ENCODE peak calls at places on chromosome 21, in six cellular contexts. M is naive thymus-derived CD4-positive, alpha-beta T cell; R is lower lobe of right lung; B is HCT116; H is WERI-Rb-1; U is fibroblast of lung. S is an unnamed sample.

GRCh38 chr21:38310619-38311018 is 53.8 kb downstream of the KCNJ15 start:
- DNase-seq in M (no peak), R (no peak), B (no peak), H (no peak), U (peak), S (no peak)

GRCh38 chr21:34818663-34819158 is 149.9 kb downstream of the CLIC6 start:
- DNase-seq in M (no peak), R (no peak), B (no peak), H (no peak), U (no peak), S (no peak)

GRCh38 chr21:40129809-40130208 is 262.6 kb downstream of the PCP4 start:
- DNase-seq in M (no peak), R (no peak), B (no peak), H (no peak), U (no peak), S (no peak)

GRCh38 chr21:36576441-36576840 is 96.5 kb upstream of the CLDN14 start:
- DNase-seq in M (no peak), R (no peak), B (no peak), H (no peak), U (no peak), S (no peak)

GRCh38 chr21:35100351-35100771 is 51.3 kb upstream of the RUNX1 start:
- DNase-seq in M (no peak), R (no peak), B (no peak), H (no peak), U (peak), S (no peak)

GRCh38 chr21:41778974-41779600 is 12.2 kb upstream of the RIPK4 start:
- DNase-seq in M (no peak), R (no peak), B (no peak), H (peak), U (no peak), S (no peak)

GRCh38 chr21:14843991-14844390 is 220.8 kb downstream of the NRIP1 start:
- DNase-seq in M (no peak), R (no peak), B (no peak), H (no peak), U (peak), S (no peak)

GRCh38 chr21:22020221-22020620 is 1022.0 kb downstream of the NCAM2 start:
- DNase-seq in M (no peak), R (no peak), B (no peak), H (peak), U (no peak), S (no peak)

GRCh38 chr21:15282666-15283065 is 217.9 kb upstream of the NRIP1 start:
- DNase-seq in M (no peak), R (no peak), B (no peak), H (no peak), U (peak), S (no peak)

GRCh38 chr21:26844258-26845065 is 747 bp downstream of the ADAMTS1 start:
- DNase-seq in M (no peak), R (peak), B (no peak), H (no peak), U (peak), S (no peak)

GRCh38 chr21:41442496-41443186 is 16.6 kb downstream of the MX1 start:
- DNase-seq in M (no peak), R (no peak), B (no peak), H (no peak), U (peak), S (no peak)

GRCh38 chr21:14646893-14647292 is 100.8 kb upstream of the SAMSN1 start:
- DNase-seq in M (no peak), R (no peak), B (no peak), H (no peak), U (no peak), S (no peak)

GRCh38 chr21:35252831-35253230 is 203.7 kb upstream of the RUNX1 start:
- DNase-seq in M (no peak), R (no peak), B (no peak), H (no peak), U (peak), S (no peak)

GRCh38 chr21:42419845-42420244 is 16.1 kb downstream of the UBASH3A start:
- DNase-seq in M (no peak), R (no peak), B (no peak), H (no peak), U (no peak), S (no peak)

GRCh38 chr21:42401164-42401563 is 2.5 kb upstream of the UBASH3A start:
- DNase-seq in M (no peak), R (no peak), B (no peak), H (no peak), U (peak), S (no peak)

GRCh38 chr21:28104346-28104745 is 888.3 kb downstream of the LTN1 start:
- DNase-seq in M (no peak), R (no peak), B (no peak), H (no peak), U (no peak), S (no peak)

GRCh38 chr21:26949830-26950229 is 17.1 kb downstream of the ADAMTS5 start:
- DNase-seq in M (no peak), R (no peak), B (no peak), H (no peak), U (no peak), S (peak)

GRCh38 chr21:36156815-36157670 is at the start of gene DOP1B:
- DNase-seq in M (no peak), R (no peak), B (no peak), H (peak), U (no peak), S (no peak)

GRCh38 chr21:40587786-40588353 is 259.1 kb downstream of the DSCAM start:
- DNase-seq in M (no peak), R (no peak), B (no peak), H (peak), U (peak), S (no peak)

GRCh38 chr21:37384416-37384815 is 17.8 kb downstream of the DYRK1A start:
- DNase-seq in M (no peak), R (no peak), B (no peak), H (no peak), U (no peak), S (no peak)

GRCh38 chr21:27225142-27225541 is 258.3 kb upstream of the ADAMTS5 start:
- DNase-seq in M (no peak), R (no peak), B (no peak), H (no peak), U (peak), S (no peak)

GRCh38 chr21:35711661-35712060 is 348.7 kb downstream of the SETD4 start:
- DNase-seq in M (no peak), R (no peak), B (no peak), H (no peak), U (no peak), S (peak)

GRCh38 chr21:36491191-36491916 is 11.4 kb upstream of the CLDN14 start:
- DNase-seq in M (no peak), R (no peak), B (no peak), H (no peak), U (peak), S (no peak)

GRCh38 chr21:42063578-42064521 is 7.3 kb upstream of the UMODL1 start:
- DNase-seq in M (peak), R (peak), B (no peak), H (peak), U (peak), S (peak)

GRCh38 chr21:35614412-35614901 is 445.9 kb downstream of the SETD4 start:
- DNase-seq in M (no peak), R (no peak), B (peak), H (no peak), U (peak), S (no peak)

GRCh38 chr21:35234725-35235124 is 185.6 kb upstream of the RUNX1 start:
- DNase-seq in M (no peak), R (no peak), B (no peak), H (no peak), U (peak), S (peak)

GRCh38 chr21:27423906-27424595 is 457.2 kb upstream of the ADAMTS5 start:
- DNase-seq in M (no peak), R (no peak), B (no peak), H (no peak), U (peak), S (no peak)

GRCh38 chr21:34989337-34990151 is 59.6 kb downstream of the RUNX1 start:
- DNase-seq in M (no peak), R (no peak), B (no peak), H (no peak), U (peak), S (no peak)

GRCh38 chr21:36744560-36745231 is 45.8 kb downstream of the SIM2 start:
- DNase-seq in M (no peak), R (no peak), B (no peak), H (no peak), U (peak), S (no peak)

GRCh38 chr21:38807481-38807880 is 1.8 kb downstream of the ETS2 start:
- DNase-seq in M (no peak), R (no peak), B (no peak), H (no peak), U (no peak), S (no peak)

GRCh38 chr21:24852610-24853195 is 754.6 kb downstream of the MRPL39 start:
- DNase-seq in M (no peak), R (no peak), B (no peak), H (no peak), U (no peak), S (no peak)

GRCh38 chr21:24861471-24861870 is 745.8 kb downstream of the MRPL39 start:
- DNase-seq in M (no peak), R (no peak), B (no peak), H (no peak), U (no peak), S (no peak)

DNA sequence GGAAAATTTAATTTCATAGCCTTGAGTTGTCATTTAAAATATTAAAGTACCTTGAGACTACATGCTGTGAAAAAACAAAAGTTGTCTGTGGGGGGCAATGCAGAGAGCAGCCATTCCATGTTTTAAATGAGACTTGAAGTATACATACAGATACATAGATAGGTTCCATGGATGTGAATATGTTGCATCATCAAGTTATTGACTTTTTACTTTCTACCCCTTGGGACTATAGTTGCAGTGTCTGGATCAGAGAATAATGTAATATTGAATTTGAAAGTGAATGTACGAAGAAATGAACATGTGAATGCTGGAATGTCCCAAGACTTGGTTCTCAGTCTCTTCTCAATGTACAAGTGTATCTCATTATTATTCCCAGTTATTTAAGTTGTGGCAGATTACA is 751.0 kb downstream of the MRPL39 start:
- DNase-seq in M (no peak), R (no peak), B (no peak), H (no peak), U (no peak), S (no peak)
- H3K4me3 ChIP-seq in M (no peak), R (no peak), B (no peak), H (no peak), U (no peak), S (no peak)

GRCh38 chr21:18759751-18760161 is 356.2 kb upstream of the TMPRSS15 start:
- DNase-seq in M (no peak), R (no peak), B (no peak), H (no peak), U (no peak), S (no peak)

GRCh38 chr21:18764720-18765119 is 361.1 kb upstream of the TMPRSS15 start:
- DNase-seq in M (no peak), R (no peak), B (no peak), H (no peak), U (no peak), S (no peak)

GRCh38 chr21:18759267-18759666 is 355.7 kb upstream of the TMPRSS15 start:
- DNase-seq in M (no peak), R (no peak), B (no peak), H (no peak), U (no peak), S (no peak)

GRCh38 chr21:18760247-18760646 is 356.7 kb upstream of the TMPRSS15 start:
- DNase-seq in M (no peak), R (no peak), B (no peak), H (no peak), U (no peak), S (no peak)
- H3K4me3 ChIP-seq in M (no peak), R (no peak), B (no peak), H (no peak), U (no peak), S (no peak)

GRCh38 chr21:45876381-45877159 is 105.0 kb upstream of the COL6A1 start:
- DNase-seq in M (no peak), R (peak), B (no peak), H (no peak), U (no peak), S (no peak)
- H3K4me3 ChIP-seq in M (no peak), R (no peak), B (no peak), H (no peak), U (no peak), S (no peak)

GRCh38 chr21:17455028-17455353 is 57.9 kb upstream of the CXADR start:
- DNase-seq in M (no peak), R (no peak), B (no peak), H (no peak), U (no peak), S (no peak)
- H3K4me3 ChIP-seq in M (no peak), R (no peak), B (peak), H (peak), U (no peak), S (no peak)

GRCh38 chr21:16422702-16423101 is 692.9 kb downstream of the USP25 start:
- DNase-seq in M (no peak), R (no peak), B (no peak), H (no peak), U (peak), S (no peak)

GRCh38 chr21:16418663-16419062 is 688.9 kb downstream of the USP25 start:
- DNase-seq in M (no peak), R (no peak), B (no peak), H (no peak), U (peak), S (no peak)

GRCh38 chr21:16419188-16419874 is 689.5 kb downstream of the USP25 start:
- DNase-seq in M (no peak), R (peak), B (no peak), H (no peak), U (peak), S (no peak)

GRCh38 chr21:16418211-16418610 is 688.4 kb downstream of the USP25 start:
- DNase-seq in M (no peak), R (no peak), B (no peak), H (no peak), U (peak), S (no peak)

DNA sequence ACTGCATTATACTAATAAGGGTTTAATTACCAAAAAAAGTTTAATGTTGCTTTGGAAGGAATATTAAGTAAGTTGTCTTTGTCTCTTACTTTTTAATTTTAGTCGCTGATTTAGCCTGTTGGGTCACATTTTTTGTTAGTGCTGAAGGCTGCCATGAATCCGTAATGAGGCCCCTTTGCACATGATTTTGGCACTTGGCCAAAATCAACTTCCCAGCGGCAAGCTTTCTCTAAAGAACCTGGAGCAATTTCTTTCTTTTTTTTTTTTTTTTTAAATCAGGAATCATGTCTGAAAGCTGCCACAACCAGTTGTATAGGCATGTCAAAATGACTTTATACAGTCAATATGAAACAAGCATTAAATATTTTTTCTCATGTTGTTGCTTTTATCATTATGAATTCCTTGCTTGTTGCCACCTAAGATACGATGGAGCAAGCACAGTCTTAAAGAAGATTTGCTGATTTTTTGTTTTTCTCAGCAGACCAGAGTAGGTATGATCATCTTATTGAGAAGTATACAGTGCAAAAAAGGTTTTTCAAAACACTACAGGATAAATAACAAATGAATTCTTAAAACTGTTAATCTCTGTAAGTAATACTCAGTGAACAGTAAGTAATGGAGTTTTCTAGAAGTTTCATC is 690.4 kb downstream of the USP25 start:
- DNase-seq in M (no peak), R (no peak), B (no peak), H (no peak), U (peak), S (no peak)
- H3K4me3 ChIP-seq in M (no peak), R (peak), B (no peak), H (no peak), U (peak), S (no peak)

DNA sequence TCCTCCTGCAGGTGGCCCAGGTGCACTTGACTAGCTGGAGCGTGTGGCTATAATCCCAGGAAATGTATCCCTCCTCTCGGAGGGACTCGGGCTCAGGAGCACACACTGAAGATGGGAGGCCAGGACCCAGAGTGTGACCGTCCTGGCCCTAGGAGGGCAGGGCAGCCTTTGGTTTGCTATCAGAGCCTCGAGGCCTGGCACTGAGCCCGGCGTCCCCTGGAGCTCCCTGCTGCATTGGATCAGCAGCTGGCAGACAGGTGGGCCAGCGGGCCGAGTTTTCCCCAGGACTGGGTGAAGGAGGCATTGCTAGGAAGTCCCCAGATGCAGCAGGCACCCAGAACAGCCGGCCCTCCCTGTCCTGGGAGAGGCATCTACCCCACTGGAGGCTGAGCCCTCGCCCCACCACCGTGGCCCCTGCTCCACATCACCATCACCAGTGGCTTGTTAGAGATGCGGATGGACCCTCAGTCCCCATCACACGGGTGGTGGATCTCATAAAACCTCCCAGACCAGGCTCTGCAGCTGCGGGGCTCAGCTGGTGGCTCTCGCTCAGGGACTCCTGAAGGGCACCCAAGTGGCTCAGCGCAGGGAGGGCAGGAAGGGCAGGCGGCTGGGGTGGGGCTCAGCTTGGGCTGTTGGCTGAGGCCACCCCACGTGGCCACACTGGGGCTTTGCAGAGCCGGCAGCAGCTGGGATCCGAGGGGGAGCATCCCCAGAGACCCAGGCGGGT is 32.7 kb upstream of the POFUT2 start:
- DNase-seq in M (no peak), R (peak), B (no peak), H (peak), U (no peak), S (no peak)
- H3K4me3 ChIP-seq in M (no peak), R (no peak), B (no peak), H (no peak), U (no peak), S (no peak)

DNA sequence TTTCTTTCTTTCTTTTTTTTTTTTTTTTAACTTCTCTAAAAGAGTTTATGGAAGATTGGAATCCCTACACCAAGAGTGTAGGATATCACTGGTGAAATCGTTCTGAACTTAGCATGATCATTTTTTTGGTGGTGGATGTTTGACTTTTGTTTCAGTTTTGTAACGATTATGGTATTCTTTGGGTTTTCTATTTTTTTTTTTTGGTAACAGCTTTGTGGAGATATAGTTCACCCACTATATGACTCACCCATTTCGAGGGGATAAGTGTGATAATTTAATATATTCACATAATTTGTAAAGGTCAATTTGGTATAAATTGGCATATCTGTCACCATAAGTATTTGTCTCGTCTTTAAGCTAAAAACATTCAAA is 29.2 kb downstream of the AGPAT3 start:
- DNase-seq in M (no peak), R (no peak), B (no peak), H (no peak), U (no peak), S (no peak)
- H3K4me3 ChIP-seq in M (peak), R (peak), B (no peak), H (no peak), U (no peak), S (no peak)

GRCh38 chr21:32120231-32120630 is 158.6 kb downstream of the MIS18A start:
- DNase-seq in M (no peak), R (no peak), B (no peak), H (no peak), U (no peak), S (no peak)
- H3K4me3 ChIP-seq in M (no peak), R (no peak), B (no peak), H (no peak), U (no peak), S (no peak)

GRCh38 chr21:29193907-29194306 is 63.5 kb downstream of the MAP3K7CL start:
- DNase-seq in M (no peak), R (no peak), B (no peak), H (no peak), U (no peak), S (no peak)

GRCh38 chr21:29196664-29197052 is 66.2 kb downstream of the MAP3K7CL start:
- DNase-seq in M (no peak), R (no peak), B (no peak), H (no peak), U (no peak), S (no peak)

GRCh38 chr21:29194847-29195246 is 64.4 kb downstream of the MAP3K7CL start:
- DNase-seq in M (no peak), R (no peak), B (no peak), H (no peak), U (peak), S (no peak)

GRCh38 chr21:29194342-29194741 is 63.9 kb downstream of the MAP3K7CL start:
- DNase-seq in M (no peak), R (no peak), B (no peak), H (no peak), U (no peak), S (no peak)

DNA sequence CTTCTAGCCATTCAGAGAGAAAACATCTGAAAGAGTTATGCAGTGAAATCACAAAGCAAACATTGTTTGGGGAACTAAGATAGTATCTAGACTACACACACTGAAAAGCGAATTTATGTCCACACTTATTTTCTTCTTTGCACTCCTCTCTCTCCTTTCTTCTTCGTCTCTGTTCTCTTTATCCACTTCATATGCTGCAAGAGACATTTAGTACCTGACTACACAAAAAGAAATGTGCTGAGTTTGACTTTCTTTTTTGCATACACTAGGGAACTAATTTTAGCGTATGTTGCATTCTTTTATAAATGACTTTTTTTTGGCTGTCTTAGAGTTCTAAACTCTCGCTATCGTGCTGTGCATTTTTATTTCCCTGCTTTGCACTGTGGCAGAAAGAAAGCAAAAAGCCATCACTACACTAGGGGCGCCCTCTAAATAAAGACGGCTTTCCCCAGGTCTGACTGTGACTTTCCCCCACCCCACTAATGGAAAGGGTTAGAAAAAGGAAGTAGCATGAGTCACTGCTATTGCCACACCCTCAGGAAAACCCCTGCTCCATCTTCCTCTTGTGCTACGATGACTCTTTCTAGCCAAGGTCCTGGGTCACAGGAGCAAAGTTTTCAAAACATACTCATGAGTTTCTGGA is 65.7 kb downstream of the MAP3K7CL start:
- DNase-seq in M (peak), R (peak), B (peak), H (no peak), U (peak), S (peak)
- H3K4me3 ChIP-seq in M (peak), R (peak), B (peak), H (no peak), U (no peak), S (no peak)

GRCh38 chr21:33127154-33127893 is 57.4 kb downstream of the OLIG1 start:
- DNase-seq in M (peak), R (peak), B (peak), H (peak), U (peak), S (no peak)
- H3K4me3 ChIP-seq in M (peak), R (peak), B (peak), H (peak), U (peak), S (no peak)

S was measured in Jurkat, Clone E6-1.